ENCODE peak calls at places on chromosomes 4 and X, in nine cellular contexts. Z is lower lobe of right lung; S is left lung; G is osteoblast; L is mesenchymal stem cell; A is aorta; P is naive thymus-derived CD4-positive, alpha-beta T cell; U is heart left ventricle; K is A549. V is an unnamed sample.
A peak's percentile ranks its signal among the peaks of the same experiment; 100 is the strongest.

GRCh38 chr4:148717988-148718387 is 275.8 kb upstream of the NR3C2 start:
- DNase-seq in A (no peak), Z (no peak), P (no peak), U (no peak), G (no peak), S (no peak), L (no peak), K (no peak), V (no peak)

GRCh38 chr4:47068986-47069385 is 37.6 kb downstream of the GABRB1 start:
- DNase-seq in Z (no peak), S (no peak), A (no peak), G (peak; percentile 88), L (no peak), U (no peak), K (no peak), P (no peak), V (no peak)

GRCh38 chr4:73606465-73606974 is 13.7 kb downstream of the RASSF6 start:
- DNase-seq in Z (no peak), S (no peak), A (no peak), U (no peak), P (peak; percentile 23), K (no peak), G (no peak), L (no peak), V (no peak)

GRCh38 chr4:172709376-172709775 is 459.2 kb upstream of the GALNT7 start:
- DNase-seq in A (no peak), G (no peak), L (no peak), P (no peak), Z (no peak), U (no peak), S (no peak), K (no peak), V (no peak)

GRCh38 chrX:9730752-9731151 is 34.9 kb downstream of the GPR143 start:
- DNase-seq in G (no peak), L (no peak), K (no peak), U (no peak), A (no peak), Z (no peak), P (no peak), S (no peak), V (no peak)

GRCh38 chrX:68632491-68632890 is 15.0 kb upstream of the STARD8 start:
- DNase-seq in K (no peak), A (no peak), U (no peak), L (no peak), S (no peak), Z (no peak), G (no peak), P (no peak), V (no peak)

GRCh38 chr4:71229477-71230257 is 109.2 kb upstream of the SLC4A4 start:
- DNase-seq in Z (no peak), A (no peak), G (peak; percentile 76), K (peak; percentile 28), S (no peak), L (peak; percentile 71), U (peak; percentile 30), P (no peak), V (peak; percentile 85)

GRCh38 chr4:81019016-81019415 is 11.5 kb upstream of the BMP3 start:
- DNase-seq in A (no peak), L (no peak), K (no peak), U (no peak), Z (no peak), P (no peak), G (no peak), S (no peak), V (no peak)

GRCh38 chr4:114694770-114695169 is 96.2 kb downstream of the UGT8 start:
- DNase-seq in L (peak; percentile 38), P (peak; percentile 14), U (no peak), A (no peak), K (no peak), G (no peak), Z (no peak), S (no peak), V (peak; percentile 72)

GRCh38 chrX:22542641-22543040 is 269.9 kb downstream of the CBLL2 start:
- DNase-seq in S (no peak), P (no peak), A (no peak), L (no peak), K (no peak), Z (no peak), U (no peak), G (no peak), V (peak; percentile 16)

GRCh38 chrX:44828008-44828605 is 15.7 kb upstream of the DUSP21 start:
- DNase-seq in L (peak; percentile 44), U (no peak), S (no peak), K (peak; percentile 58), A (no peak), G (peak; percentile 71), P (no peak), Z (no peak), V (peak; percentile 63)

GRCh38 chr4:69600013-69600412 is 39.4 kb downstream of the UGT2A2 start:
- DNase-seq in L (no peak), A (no peak), S (no peak), G (no peak), Z (no peak), P (no peak), K (no peak), U (no peak), V (no peak)

GRCh38 chr4:1783970-1784369 is 9.1 kb upstream of the FGFR3 start:
- DNase-seq in U (no peak), S (no peak), L (no peak), P (no peak), A (no peak), Z (no peak), K (no peak), G (no peak), V (no peak)

GRCh38 chr4:1780435-1780834 is 12.7 kb upstream of the FGFR3 start:
- DNase-seq in A (no peak), G (no peak), L (no peak), S (no peak), U (no peak), K (no peak), P (no peak), Z (no peak), V (no peak)

GRCh38 chr4:1784395-1784788 is 8.7 kb upstream of the FGFR3 start:
- DNase-seq in S (no peak), K (no peak), Z (no peak), L (no peak), P (no peak), G (no peak), A (no peak), U (no peak), V (no peak)

GRCh38 chr4:1784789-1785591 is 8.1 kb upstream of the FGFR3 start:
- DNase-seq in L (no peak), A (no peak), U (peak; percentile 57), K (no peak), S (no peak), G (peak; percentile 90), P (no peak), Z (no peak), V (no peak)

GRCh38 chr4:1783011-1783410 is 10.1 kb upstream of the FGFR3 start:
- DNase-seq in L (no peak), P (no peak), K (no peak), U (no peak), Z (no peak), G (no peak), S (no peak), A (no peak), V (no peak)
- H3K4me1 ChIP-seq in L (peaks cover 35% of the 10 kb centered on the region), P (no peaks in the 10 kb centered on the region), K (peaks cover 8% of the 10 kb centered on the region), U (peaks cover 9% of the 10 kb centered on the region), Z (peaks cover 5% of the 10 kb centered on the region), G (no peaks in the 10 kb centered on the region), S (no peaks in the 10 kb centered on the region), A (no peaks in the 10 kb centered on the region), V (no peaks in the 10 kb centered on the region)

GRCh38 chrX:40148189-40148438 is 50.4 kb upstream of the BCOR start:
- DNase-seq in Z (no peak), G (no peak), K (no peak), U (no peak), L (no peak), P (no peak), A (no peak), S (no peak), V (no peak)
- H3K4me1 ChIP-seq in Z (peaks cover 25% of the 10 kb centered on the region), G (no peaks in the 10 kb centered on the region), K (peaks cover 6% of the 10 kb centered on the region), U (peaks cover 3% of the 10 kb centered on the region), L (peaks cover 48% of the 10 kb centered on the region), P (peaks cover 11% of the 10 kb centered on the region), A (no peaks in the 10 kb centered on the region), S (no peaks in the 10 kb centered on the region), V (peaks cover 8% of the 10 kb centered on the region)

DNA sequence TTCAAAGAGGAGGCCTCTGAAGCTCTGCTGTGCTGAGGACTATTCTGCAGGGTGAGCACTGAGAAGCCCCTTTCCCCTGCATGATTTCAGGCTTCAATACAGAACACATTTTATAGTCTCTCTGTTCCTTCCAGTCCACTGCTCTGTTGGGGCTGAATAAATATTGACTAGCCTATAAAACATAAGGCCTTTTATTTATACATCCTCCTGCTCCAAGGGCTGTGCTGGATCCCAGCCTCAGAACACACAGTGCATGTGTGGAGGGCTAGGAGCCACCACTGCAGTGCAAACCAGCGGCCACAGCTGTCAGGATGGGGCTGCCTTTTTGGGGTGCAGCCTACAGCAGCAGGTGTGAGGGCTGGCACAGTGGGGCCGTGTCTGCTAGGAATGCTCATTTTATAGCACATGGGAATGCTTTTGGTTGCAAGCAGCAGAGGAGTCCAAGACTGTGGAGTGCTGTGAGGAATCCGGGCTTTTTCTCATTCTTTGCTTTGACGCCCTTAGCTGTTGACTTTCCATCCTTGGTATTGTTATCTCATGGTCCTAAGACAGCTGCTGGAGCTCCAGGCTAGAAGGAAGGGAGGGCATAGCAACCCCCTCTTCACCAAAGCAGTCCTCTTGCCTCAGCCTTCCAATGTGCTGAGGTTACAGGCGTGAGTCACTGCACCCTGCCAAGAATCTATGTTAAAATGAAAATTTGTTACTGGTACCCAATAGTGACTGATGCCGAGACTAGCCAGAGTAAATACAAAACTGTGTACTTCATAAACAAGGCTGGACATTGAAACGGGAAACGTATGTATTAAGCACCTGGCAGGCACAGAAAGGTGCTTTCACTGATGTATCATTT is 334.3 kb upstream of the GATB start:
- DNase-seq in U (no peak), L (peak; percentile 60), G (no peak), P (no peak), Z (no peak), K (no peak), A (no peak), S (no peak), V (peak; percentile 11)
- H3K4me1 ChIP-seq in U (no peaks in the 10 kb centered on the region), L (peaks cover 8% of the 10 kb centered on the region), G (peaks cover 8% of the 10 kb centered on the region), P (peaks cover 88% of the 10 kb centered on the region), Z (no peaks in the 10 kb centered on the region), K (no peaks in the 10 kb centered on the region), A (no peaks in the 10 kb centered on the region), S (no peaks in the 10 kb centered on the region), V (no peaks in the 10 kb centered on the region)

DNA sequence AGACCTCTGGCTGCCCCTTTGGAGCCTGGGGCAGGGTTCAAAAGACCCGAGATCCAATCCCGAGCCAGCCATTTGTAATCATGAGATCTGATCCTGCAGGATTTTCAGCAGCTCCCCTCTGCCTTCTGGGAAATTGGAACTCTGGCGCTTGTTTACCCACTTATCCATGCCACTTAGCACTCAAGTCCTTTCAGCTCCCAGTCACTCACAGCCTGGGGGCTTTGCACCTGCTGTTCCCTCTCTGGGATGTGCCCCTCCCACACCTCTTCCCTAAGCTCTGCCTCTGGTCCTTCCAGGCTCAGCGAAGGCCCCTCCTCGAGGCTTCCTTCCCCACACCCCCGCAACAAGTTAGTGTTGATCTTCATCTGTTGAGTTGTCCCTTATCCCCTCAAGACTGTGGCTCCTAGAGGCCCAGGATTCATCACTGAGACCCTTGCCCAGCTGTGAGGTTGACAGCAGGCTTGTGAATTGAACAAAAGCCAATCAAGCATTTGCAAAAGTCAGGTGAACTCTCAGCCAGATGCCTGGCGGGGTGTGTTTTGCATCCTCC is 99.1 kb upstream of the AFAP1 start:
- DNase-seq in L (no peak), U (no peak), G (peak; percentile 34), P (no peak), S (no peak), Z (no peak), K (no peak), A (no peak), V (no peak)
- H3K4me1 ChIP-seq in L (peaks cover 12% of the 10 kb centered on the region), U (no peaks in the 10 kb centered on the region), G (peaks cover 12% of the 10 kb centered on the region), P (peaks cover 6% of the 10 kb centered on the region), S (no peaks in the 10 kb centered on the region), Z (no peaks in the 10 kb centered on the region), K (no peaks in the 10 kb centered on the region), A (no peaks in the 10 kb centered on the region), V (no peaks in the 10 kb centered on the region)

V was measured in adipocyte.